ENCODE peak calls at places on chromosome 21, in five cellular contexts. H is H1, Q is HEK293T, I is HepG2, B is NT2/D1. V is an unnamed sample.

GRCh38 chr21:36150192-36150711 is 6.4 kb upstream of the DOP1B start:
- DNase-seq in H (no peak), Q (no peak), I (no peak), B (no peak), V (peak; percentile 42)

GRCh38 chr21:14480601-14481000 is 65.5 kb downstream of the SAMSN1 start:
- DNase-seq in H (no peak), Q (no peak), I (no peak), B (no peak), V (no peak)

GRCh38 chr21:37821791-37822450 is 94.3 kb downstream of the KCNJ6 start:
- DNase-seq in H (no peak), Q (no peak), I (no peak), B (no peak), V (no peak)

GRCh38 chr21:32411366-32412161 is 942 bp upstream of the EVA1C start:
- DNase-seq in H (no peak), Q (no peak), I (no peak), B (no peak), V (no peak)

GRCh38 chr21:38661296-38662223 is 144.2 kb upstream of the ETS2 start:
- DNase-seq in H (no peak), Q (peak; percentile 18), I (no peak), B (no peak), V (no peak)

GRCh38 chr21:41824466-41825207 is 54.5 kb downstream of the PRDM15 start:
- DNase-seq in H (no peak), Q (no peak), I (no peak), B (no peak), V (no peak)

GRCh38 chr21:39348355-39349210 is at the start of gene HMGN1:
- DNase-seq in H (no peak), Q (peak; percentile 75), I (peak; percentile 73), B (peak; percentile 94), V (peak; percentile 24)

GRCh38 chr21:17688912-17689874 is 76.5 kb upstream of the BTG3 start:
- DNase-seq in H (no peak), Q (no peak), I (peak; percentile 33), B (no peak), V (no peak)

GRCh38 chr21:15031790-15032357 is 32.9 kb downstream of the NRIP1 start:
- DNase-seq in H (no peak), Q (no peak), I (no peak), B (no peak), V (no peak)

GRCh38 chr21:43005635-43006034 is 31.3 kb downstream of the PKNOX1 start:
- DNase-seq in H (no peak), Q (no peak), I (no peak), B (no peak), V (no peak)

GRCh38 chr21:17660449-17660848 is 47.7 kb upstream of the BTG3 start:
- DNase-seq in H (no peak), Q (no peak), I (no peak), B (no peak), V (no peak)

GRCh38 chr21:37257526-37257966 is 9.6 kb downstream of the VPS26C start:
- DNase-seq in H (no peak), Q (no peak), I (peak; percentile 57), B (no peak), V (no peak)

GRCh38 chr21:18245493-18245967 is 897 bp downstream of the CHODL start:
- DNase-seq in H (no peak), Q (peak; percentile 30), I (peak; percentile 39), B (no peak), V (no peak)

GRCh38 chr21:31498985-31499384 is 154.9 kb upstream of the TIAM1 start:
- DNase-seq in H (no peak), Q (no peak), I (no peak), B (no peak), V (no peak)

GRCh38 chr21:38714998-38715397 is 90.7 kb upstream of the ETS2 start:
- DNase-seq in H (no peak), Q (no peak), I (no peak), B (no peak), V (no peak)

GRCh38 chr21:17903029-17903806 is 84.1 kb upstream of the C21orf91 start:
- DNase-seq in H (no peak), Q (no peak), I (no peak), B (no peak), V (no peak)

GRCh38 chr21:26710155-26710554 is 135.1 kb downstream of the ADAMTS1 start:
- DNase-seq in H (no peak), Q (no peak), I (no peak), B (no peak), V (no peak)

GRCh38 chr21:26719750-26720149 is 125.5 kb downstream of the ADAMTS1 start:
- DNase-seq in H (no peak), Q (no peak), I (no peak), B (no peak), V (no peak)

GRCh38 chr21:26717146-26717739 is 128.0 kb downstream of the ADAMTS1 start:
- DNase-seq in H (no peak), Q (no peak), I (no peak), B (no peak), V (no peak)

GRCh38 chr21:26715116-26715515 is 130.1 kb downstream of the ADAMTS1 start:
- DNase-seq in H (no peak), Q (no peak), I (no peak), B (no peak), V (no peak)

GRCh38 chr21:26715878-26716506 is 129.2 kb downstream of the ADAMTS1 start:
- DNase-seq in H (no peak), Q (peak; percentile 81), I (peak; percentile 6), B (peak; percentile 68), V (no peak)
- TF ChIP-seq SUZ12 in H (no peak), Q (no peak), I (no peak), B (no peak), V (no peak)

DNA sequence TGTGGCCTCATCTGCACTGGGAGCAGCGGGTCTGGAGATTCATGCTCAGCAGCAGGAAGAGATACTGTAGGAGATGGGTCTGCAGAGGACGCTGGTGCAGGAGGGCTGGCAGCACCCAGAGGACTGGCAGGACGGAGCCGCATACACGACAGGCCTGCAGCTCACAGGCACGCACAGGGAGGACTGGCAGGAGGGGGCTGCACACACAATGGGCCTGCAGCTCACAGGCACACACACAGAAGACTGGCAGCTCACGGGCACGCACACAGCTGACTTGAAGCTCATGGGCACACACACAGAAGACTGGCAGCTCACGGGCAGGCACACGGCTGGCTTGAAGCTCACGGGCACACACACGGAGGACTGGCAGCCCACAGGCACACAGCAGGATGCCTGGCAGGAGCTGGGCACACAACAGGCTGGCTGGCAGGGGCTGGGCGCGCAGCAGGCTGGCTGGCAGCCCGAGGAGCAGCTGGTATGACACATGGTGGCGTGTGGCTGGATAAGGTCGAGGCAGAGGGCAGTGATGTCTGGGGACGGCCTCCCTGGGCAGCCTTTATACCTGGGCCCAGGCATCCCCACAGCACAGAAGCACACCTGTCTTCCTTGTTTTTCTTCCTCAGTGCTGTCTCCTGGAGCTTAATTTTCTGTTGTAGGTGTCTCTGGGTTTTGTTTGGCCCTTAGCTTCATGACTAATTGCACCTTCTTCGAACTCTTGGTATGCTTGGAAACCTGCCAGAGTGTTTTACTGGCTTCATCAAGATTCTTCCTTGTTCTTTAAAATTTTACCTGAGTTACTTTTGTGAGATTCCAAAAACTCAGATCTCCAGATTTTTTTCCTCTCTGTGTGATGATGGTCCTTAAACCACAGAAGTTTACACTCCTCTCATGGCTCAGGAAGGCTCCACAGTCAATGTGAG is at the start of gene KRTAP12-2:
- DNase-seq in H (no peak), Q (no peak), I (no peak), B (no peak), V (no peak)
- TF ChIP-seq SUZ12 in H (no peak), Q (no peak), I (no peak), B (no peak), V (no peak)

GRCh38 chr21:40602105-40602504 is 244.9 kb downstream of the DSCAM start:
- DNase-seq in H (no peak), Q (no peak), I (no peak), B (no peak), V (no peak)

GRCh38 chr21:40605094-40605493 is 241.9 kb downstream of the DSCAM start:
- DNase-seq in H (no peak), Q (no peak), I (no peak), B (no peak), V (no peak)

GRCh38 chr21:40603774-40604173 is 243.2 kb downstream of the DSCAM start:
- DNase-seq in H (no peak), Q (no peak), I (no peak), B (no peak), V (no peak)

DNA sequence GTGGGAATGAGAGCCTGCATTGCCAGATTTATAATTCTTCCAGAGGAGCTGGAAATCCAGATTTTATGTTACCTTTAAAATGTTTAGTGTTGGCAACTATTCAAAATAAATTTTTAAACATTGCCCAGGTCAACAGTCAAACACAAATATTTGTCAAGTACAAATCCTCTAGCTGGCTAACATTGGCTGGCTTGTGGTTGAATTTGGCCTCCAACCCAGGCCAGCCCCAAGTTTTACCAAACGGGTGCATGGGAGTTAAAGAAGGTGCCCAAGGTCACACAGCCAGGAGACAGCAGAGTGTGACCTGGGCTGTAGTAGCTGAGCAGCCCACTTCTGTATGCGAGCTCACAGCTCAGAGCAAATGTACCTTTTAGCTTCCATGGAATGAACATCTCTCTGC is 240.6 kb downstream of the DSCAM start:
- DNase-seq in H (no peak), Q (no peak), I (no peak), B (no peak), V (no peak)
- TF ChIP-seq SUZ12 in H (no peak), Q (no peak), I (no peak), B (no peak), V (no peak)

GRCh38 chr21:33578959-33579542 is 9.4 kb downstream of the DONSON start:
- DNase-seq in H (no peak), Q (no peak), I (no peak), B (no peak), V (no peak)

GRCh38 chr21:33572350-33572749 is 16.1 kb downstream of the DONSON start:
- DNase-seq in H (no peak), Q (no peak), I (no peak), B (no peak), V (no peak)

GRCh38 chr21:33578214-33578613 is 10.3 kb downstream of the DONSON start:
- DNase-seq in H (no peak), Q (no peak), I (no peak), B (no peak), V (no peak)
- TF ChIP-seq SUZ12 in H (no peak), Q (no peak), I (no peak), B (no peak), V (no peak)

GRCh38 chr21:29219165-29219770 is 79.5 kb upstream of the BACH1 start:
- DNase-seq in H (no peak), Q (no peak), I (no peak), B (no peak), V (no peak)

GRCh38 chr21:29215709-29216108 is 83.0 kb upstream of the BACH1 start:
- DNase-seq in H (no peak), Q (no peak), I (no peak), B (no peak), V (no peak)

GRCh38 chr21:29221259-29221744 is 77.4 kb upstream of the BACH1 start:
- DNase-seq in H (no peak), Q (no peak), I (no peak), B (no peak), V (no peak)

GRCh38 chr21:29218749-29219148 is 80.0 kb upstream of the BACH1 start:
- DNase-seq in H (no peak), Q (no peak), I (no peak), B (no peak), V (no peak)

GRCh38 chr21:29217818-29218252 is 80.9 kb upstream of the BACH1 start:
- DNase-seq in H (no peak), Q (no peak), I (peak; percentile 17), B (no peak), V (no peak)
- TF ChIP-seq SUZ12 in H (no peak), Q (no peak), I (no peak), B (no peak), V (no peak)